ENCODE peak calls at places on chromosomes 12 and 14, in nine cellular contexts. W is CD8-positive, alpha-beta T cell; U is bronchial epithelial cell; A is suprapubic skin; E is RWPE1; Q is GM20000; V is AG09319; G is natural killer cell; X is AG10803. N is an unnamed sample.

GRCh38 chr14:98954347-98955000 is 317.5 kb downstream of the BCL11B start:
- DNase-seq in W (no peak), U (peak; percentile 37), A (no peak), E (no peak), Q (no peak), V (no peak), G (no peak), X (no peak), N (peak; percentile 15)

GRCh38 chr14:75981826-75982723 is at the start of gene TGFB3:
- DNase-seq in W (peak; percentile 74), U (peak; percentile 77), A (peak; percentile 94), E (peak; percentile 75), Q (peak; percentile 88), V (peak; percentile 92), G (peak; percentile 74), X (peak; percentile 92), N (peak; percentile 90)

GRCh38 chr12:26492406-26492805 is 297.0 kb downstream of the SSPN start:
- DNase-seq in W (no peak), U (no peak), A (no peak), E (no peak), Q (no peak), V (no peak), G (no peak), X (no peak), N (no peak)

GRCh38 chr12:9711664-9712063 is 21.2 kb downstream of the CLECL1 start:
- DNase-seq in W (no peak), U (no peak), A (no peak), E (no peak), Q (no peak), V (no peak), G (no peak), X (peak; percentile 44), N (no peak)

GRCh38 chr12:24997970-24998582 is 49.2 kb upstream of the BCAT1 start:
- DNase-seq in W (no peak), U (peak; percentile 8), A (no peak), E (no peak), Q (peak; percentile 59), V (peak; percentile 45), G (no peak), X (peak; percentile 33), N (no peak)

GRCh38 chr12:43749016-43749415 is 9.6 kb downstream of the PUS7L start:
- DNase-seq in W (no peak), U (no peak), A (no peak), E (no peak), Q (no peak), V (no peak), G (no peak), X (no peak), N (no peak)

GRCh38 chr14:34340226-34340625 is 121.8 kb downstream of the SPTSSA start:
- DNase-seq in W (no peak), U (peak; percentile 32), A (no peak), E (no peak), Q (no peak), V (no peak), G (no peak), X (peak; percentile 9), N (no peak)

GRCh38 chr12:116864371-116865160 is 16.7 kb downstream of the HRK start:
- DNase-seq in W (no peak), U (no peak), A (no peak), E (peak; percentile 67), Q (no peak), V (no peak), G (no peak), X (peak; percentile 85), N (no peak)

GRCh38 chr12:71900091-71900490 is 38.6 kb upstream of the TPH2 start:
- DNase-seq in W (no peak), U (peak; percentile 63), A (no peak), E (peak; percentile 24), Q (no peak), V (no peak), G (no peak), X (peak; percentile 18), N (no peak)

GRCh38 chr12:15584366-15585041 is 204.7 kb downstream of the EPS8 start:
- DNase-seq in W (no peak), U (peak; percentile 59), A (no peak), E (no peak), Q (peak; percentile 31), V (peak; percentile 69), G (no peak), X (peak; percentile 86), N (no peak)

GRCh38 chr14:36816481-36816880 is 154.8 kb downstream of the PAX9 start:
- DNase-seq in W (no peak), U (peak; percentile 83), A (no peak), E (no peak), Q (no peak), V (no peak), G (no peak), X (no peak), N (no peak)

GRCh38 chr12:65606008-65606766 is 218.1 kb upstream of the HMGA2 start:
- DNase-seq in W (no peak), U (peak; percentile 23), A (no peak), E (no peak), Q (no peak), V (no peak), G (no peak), X (no peak), N (no peak)

GRCh38 chr14:51677738-51678137 is 26.0 kb downstream of the FRMD6 start:
- DNase-seq in W (no peak), U (no peak), A (no peak), E (no peak), Q (no peak), V (no peak), G (no peak), X (no peak), N (no peak)

GRCh38 chr12:79055926-79056674 is 191.5 kb downstream of the SYT1 start:
- DNase-seq in W (no peak), U (peak; percentile 82), A (no peak), E (peak; percentile 2), Q (no peak), V (no peak), G (no peak), X (no peak), N (no peak)

GRCh38 chr14:23624830-23625404 is 11.2 kb upstream of the DHRS2 start:
- DNase-seq in W (no peak), U (no peak), A (no peak), E (no peak), Q (no peak), V (no peak), G (no peak), X (no peak), N (no peak)

GRCh38 chr14:91257328-91258020 is 13.0 kb upstream of the GPR68 start:
- DNase-seq in W (no peak), U (no peak), A (no peak), E (no peak), Q (no peak), V (no peak), G (no peak), X (no peak), N (no peak)

GRCh38 chr12:109595321-109595902 is 21.8 kb downstream of the MVK start:
- DNase-seq in W (no peak), U (no peak), A (no peak), E (no peak), Q (no peak), V (no peak), G (no peak), X (no peak), N (no peak)

DNA sequence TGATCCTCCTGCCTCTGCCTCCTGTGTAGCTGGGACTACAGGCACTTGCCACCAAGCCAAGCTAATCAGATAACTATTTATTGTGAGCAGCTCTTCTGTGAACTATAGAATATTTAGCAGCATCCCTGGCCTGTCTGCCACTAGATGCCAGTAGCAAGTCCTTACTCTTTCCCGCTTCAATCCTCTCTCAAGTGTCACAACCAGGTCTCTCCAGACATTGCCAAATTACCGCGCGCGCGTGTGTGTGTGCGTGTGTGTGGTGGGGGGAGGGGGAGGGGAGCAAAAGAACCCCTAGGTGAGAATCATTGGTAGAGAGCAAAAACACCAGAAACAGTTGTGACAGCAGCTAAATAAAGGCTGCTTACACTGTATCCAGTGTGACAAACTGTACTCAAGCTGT is 49.9 kb downstream of the PPP2R5E start:
- DNase-seq in W (no peak), U (peak; percentile 26), A (no peak), E (no peak), Q (no peak), V (no peak), G (no peak), X (peak; percentile 46), N (no peak)
- TF ChIP-seq CTCF in W (no peak), U (peak; percentile 38), A (no peak), E (no peak), Q (no peak), V (peak; percentile 3), G (no peak), X (peak; percentile 19), N (no peak)

DNA sequence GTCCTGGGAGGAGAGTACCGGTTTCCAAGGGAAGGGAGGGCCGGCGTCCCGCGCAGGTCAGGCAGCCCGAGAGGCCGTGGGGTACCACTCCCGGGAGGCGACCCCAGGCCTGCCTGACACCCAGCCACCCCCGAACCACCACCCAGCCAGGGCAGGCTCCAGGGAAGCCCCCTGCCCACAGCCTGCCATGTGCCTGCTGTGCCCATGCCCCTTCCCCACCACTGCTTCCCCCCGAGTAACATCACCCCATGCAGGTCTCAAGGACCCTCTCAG is 2.3 kb downstream of the NUDT14 start:
- DNase-seq in W (no peak), U (no peak), A (no peak), E (no peak), Q (no peak), V (no peak), G (no peak), X (no peak), N (no peak)
- TF ChIP-seq CTCF in W (no peak), U (no peak), A (no peak), E (no peak), Q (no peak), V (no peak), G (no peak), X (no peak), N (no peak)

GRCh38 chr14:94706132-94706531 is 63.8 kb downstream of the GSC start:
- DNase-seq in W (no peak), U (no peak), A (no peak), E (no peak), Q (no peak), V (no peak), G (no peak), X (no peak), N (no peak)

GRCh38 chr14:94701854-94702370 is 68.0 kb downstream of the GSC start:
- DNase-seq in W (no peak), U (no peak), A (no peak), E (no peak), Q (no peak), V (no peak), G (no peak), X (no peak), N (no peak)

GRCh38 chr14:94710731-94711130 is 59.2 kb downstream of the GSC start:
- DNase-seq in W (no peak), U (no peak), A (no peak), E (no peak), Q (no peak), V (no peak), G (no peak), X (no peak), N (no peak)

GRCh38 chr14:94702629-94703028 is 67.3 kb downstream of the GSC start:
- DNase-seq in W (no peak), U (peak; percentile 48), A (no peak), E (peak; percentile 63), Q (no peak), V (no peak), G (no peak), X (no peak), N (no peak)

GRCh38 chr14:94707494-94707893 is 62.4 kb downstream of the GSC start:
- DNase-seq in W (no peak), U (no peak), A (no peak), E (no peak), Q (no peak), V (no peak), G (no peak), X (no peak), N (no peak)
- TF ChIP-seq CTCF in W (no peak), U (no peak), A (no peak), E (no peak), Q (no peak), V (no peak), G (no peak), X (no peak), N (peak; percentile 39)

GRCh38 chr12:16844875-16845274 is 238.9 kb upstream of the LMO3 start:
- DNase-seq in W (no peak), U (no peak), A (no peak), E (no peak), Q (no peak), V (no peak), G (no peak), X (no peak), N (no peak)
- TF ChIP-seq CTCF in W (no peak), U (no peak), A (no peak), E (no peak), Q (no peak), V (no peak), G (no peak), X (peak; percentile 9), N (no peak)

N was measured in type B pancreatic cell.